ENCODE peak calls at places on chromosomes 1 and 21, in eight cellular contexts. B, N, E, L, D, R, T and Y are unnamed samples.
A peak's percentile ranks its signal among the peaks of the same experiment; 100 is the strongest.

GRCh38 chr21:41881051-41881450 is 1.9 kb upstream of the PRDM15 start:
- DNase-seq in B (no peak), T (no peak), R (no peak), L (no peak), D (no peak), N (no peak), E (no peak), Y (no peak)

GRCh38 chr1:154846921-154847442 is 23.1 kb downstream of the KCNN3 start:
- DNase-seq in T (no peak), B (no peak), E (no peak), N (no peak), D (no peak), L (no peak), R (no peak), Y (no peak)

GRCh38 chr21:42373908-42374455 is 7.6 kb upstream of the TFF1 start:
- DNase-seq in T (no peak), R (no peak), D (no peak), B (no peak), N (no peak), L (no peak), E (no peak), Y (no peak)

GRCh38 chr21:42724226-42724920 is 71.0 kb downstream of the PDE9A start:
- DNase-seq in E (peak; percentile 51), T (no peak), R (no peak), B (no peak), N (peak; percentile 94), L (peak; percentile 91), D (no peak), Y (peak; percentile 68)

GRCh38 chr21:18950045-18950740 is 546.6 kb upstream of the TMPRSS15 start:
- DNase-seq in N (no peak), R (no peak), E (no peak), L (no peak), D (no peak), T (no peak), B (no peak), Y (no peak)

GRCh38 chr1:3501856-3502665 is 47.6 kb downstream of the ARHGEF16 start:
- DNase-seq in D (peak; percentile 85), N (peak; percentile 28), B (peak; percentile 22), T (peak; percentile 88), R (peak; percentile 34), L (peak; percentile 33), E (peak; percentile 51), Y (no peak)

GRCh38 chr1:206745301-206745700 is 25.3 kb upstream of the IL19 start:
- DNase-seq in L (no peak), T (no peak), E (no peak), N (no peak), R (no peak), D (no peak), B (no peak), Y (no peak)

GRCh38 chr1:193431265-193431977 is 245.0 kb upstream of the B3GALT2 start:
- DNase-seq in N (no peak), D (no peak), T (no peak), L (peak; percentile 42), R (no peak), E (peak; percentile 49), B (no peak), Y (no peak)

GRCh38 chr1:67540025-67540732 is 110.0 kb upstream of the SERBP1 start:
- DNase-seq in E (no peak), T (no peak), D (no peak), L (no peak), B (no peak), N (no peak), R (peak; percentile 59), Y (no peak)

GRCh38 chr1:103497404-103497803 is 28.1 kb upstream of the RNPC3 start:
- DNase-seq in B (no peak), T (no peak), D (no peak), N (no peak), E (no peak), L (no peak), R (no peak), Y (no peak)

GRCh38 chr1:53288247-53289049 is 39.4 kb downstream of the LRP8 start:
- DNase-seq in T (no peak), N (no peak), D (no peak), L (no peak), B (no peak), R (no peak), E (no peak), Y (no peak)

GRCh38 chr1:33088119-33088906 is 7.4 kb downstream of the AZIN2 start:
- DNase-seq in E (no peak), D (no peak), L (no peak), T (no peak), R (no peak), N (no peak), B (no peak), Y (no peak)

GRCh38 chr1:115215110-115215509 is 122.9 kb downstream of the NGF start:
- DNase-seq in N (no peak), R (no peak), T (no peak), B (no peak), E (no peak), L (no peak), D (no peak), Y (no peak)

GRCh38 chr1:18341291-18342058 is 139.3 kb upstream of the KLHDC7A start:
- DNase-seq in N (no peak), B (no peak), R (no peak), L (no peak), E (no peak), T (no peak), D (no peak), Y (no peak)

GRCh38 chr1:7459915-7460314 is 311.2 kb upstream of the VAMP3 start:
- DNase-seq in E (no peak), B (no peak), L (no peak), N (no peak), T (no peak), R (no peak), D (no peak), Y (no peak)

GRCh38 chr1:232110281-232111090 is 483.9 kb downstream of the DISC1 start:
- DNase-seq in L (no peak), R (no peak), T (peak; percentile 88), D (no peak), N (peak; percentile 83), B (no peak), E (no peak), Y (peak; percentile 95)

GRCh38 chr1:227362039-227362438 is 43.7 kb upstream of the CDC42BPA start:
- DNase-seq in N (no peak), R (no peak), D (no peak), L (no peak), E (no peak), T (no peak), B (no peak), Y (no peak)

GRCh38 chr1:156852414-156852874 is 6.5 kb downstream of the INSRR start:
- DNase-seq in L (peak; percentile 48), D (peak; percentile 77), T (no peak), R (peak; percentile 71), N (no peak), E (peak; percentile 27), B (peak; percentile 36), Y (no peak)

GRCh38 chr1:78171736-78172590 is 126.2 kb downstream of the GIPC2 start:
- DNase-seq in N (peak; percentile 85), T (no peak), D (no peak), L (no peak), R (no peak), B (no peak), E (no peak), Y (no peak)

GRCh38 chr1:20634594-20635084 is 1.4 kb downstream of the PINK1 start:
- DNase-seq in N (peak; percentile 30), B (no peak), D (peak; percentile 61), L (peak; percentile 20), E (no peak), T (peak; percentile 81), R (peak; percentile 68), Y (no peak)

DNA sequence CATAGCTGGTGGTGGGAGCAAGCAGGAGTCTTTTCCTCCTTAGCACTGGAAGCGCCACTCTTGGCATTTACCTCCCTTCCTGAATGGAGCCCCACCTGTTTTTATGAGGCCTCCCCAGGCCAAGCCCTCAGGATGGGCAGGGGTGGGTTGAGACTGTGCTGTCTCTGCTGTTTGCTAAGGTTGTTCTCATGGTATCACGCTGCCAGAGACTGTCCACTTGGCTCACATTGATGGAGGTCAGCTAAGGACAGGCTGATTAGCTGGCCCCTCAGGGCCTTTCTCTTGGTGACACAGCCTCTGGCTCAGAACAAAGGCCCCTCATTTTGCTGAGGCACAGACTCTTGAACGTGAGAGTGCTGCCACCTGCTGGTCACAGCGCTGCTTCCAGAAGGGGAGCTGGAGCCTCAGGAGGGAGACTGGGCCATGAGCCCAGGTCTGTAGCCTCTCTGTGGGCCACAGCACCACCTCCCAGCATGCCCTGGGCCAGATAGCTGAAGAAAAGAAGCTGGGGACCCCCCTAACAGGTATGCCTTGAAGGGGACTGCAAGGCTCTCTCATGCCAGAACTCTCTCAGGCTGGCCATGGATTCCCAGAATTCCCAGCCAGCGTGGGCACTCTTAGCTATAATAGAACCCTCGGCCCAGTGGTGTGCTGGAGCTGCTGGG is 85.6 kb downstream of the CD58 start:
- DNase-seq in D (peak; percentile 87), B (peak; percentile 90), R (peak; percentile 93), T (peak; percentile 96), L (peak; percentile 88), E (peak; percentile 66), N (peak; percentile 58), Y (peak; percentile 64)
- H3K4me3 ChIP-seq in D (no peak overlapping the region), B (no peak overlapping the region), R (no peak overlapping the region), T (no peak overlapping the region), L (no peak overlapping the region), E (no peak overlapping the region), N (no peak overlapping the region), Y (no peak overlapping the region)

DNA sequence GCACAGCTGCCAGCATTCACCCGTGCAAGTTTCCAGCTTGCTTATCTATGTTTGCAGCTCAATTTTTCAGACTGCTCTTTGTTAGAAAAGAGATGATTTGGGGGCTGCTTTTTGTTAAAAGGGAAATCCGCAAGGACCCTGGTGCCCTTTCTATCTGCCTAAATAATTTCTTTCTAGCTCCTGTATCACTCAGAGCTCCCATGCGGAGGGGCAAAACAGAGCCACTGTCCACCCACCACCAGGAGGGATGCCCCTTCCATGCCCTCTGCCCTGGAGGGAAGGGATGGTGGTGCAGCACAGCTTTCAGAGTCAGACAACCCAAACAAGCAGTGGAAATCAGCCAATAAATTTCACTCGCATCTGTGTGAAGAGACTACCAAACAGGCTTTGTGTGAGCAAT is 13.9 kb upstream of the SLC5A9 start:
- DNase-seq in N (no peak), R (no peak), E (no peak), B (no peak), D (no peak), L (no peak), T (no peak), Y (no peak)
- TF ChIP-seq CTCF in N (no peak), R (no peak), E (no peak), B (no peak), D (no peak), L (no peak), T (peak; percentile 14), Y (no peak)

GRCh38 chr1:187877220-187877619 is 1048.5 kb downstream of the PLA2G4A start:
- DNase-seq in D (no peak), N (no peak), B (no peak), L (no peak), E (no peak), T (no peak), R (no peak), Y (no peak)
- H3K4me3 ChIP-seq in D (no peak overlapping the region), N (no peak overlapping the region), B (no peak overlapping the region), L (no peak overlapping the region), E (no peak overlapping the region), T (no peak overlapping the region), R (no peak overlapping the region), Y (no peak overlapping the region)

DNA sequence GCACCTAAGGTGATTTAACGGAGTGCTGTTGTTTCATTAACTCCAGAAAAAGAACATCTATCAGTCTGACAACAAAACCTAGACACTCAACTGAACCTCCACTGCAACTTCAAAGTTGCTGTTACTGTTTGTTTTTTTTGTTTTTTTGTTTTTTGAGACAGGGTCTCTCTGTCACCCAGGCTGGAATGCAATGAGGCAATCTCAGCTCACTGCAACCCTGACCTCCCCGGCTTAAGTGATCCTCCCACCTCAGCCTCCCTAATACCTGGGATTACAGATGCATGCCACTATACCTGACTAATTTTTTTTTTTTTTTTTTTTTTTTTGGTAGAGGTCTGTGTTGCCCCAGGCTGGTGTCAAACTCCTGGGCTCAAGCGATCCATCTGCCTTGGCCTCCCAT is 66.7 kb upstream of the SDC3 start:
- DNase-seq in E (no peak), N (no peak), T (no peak), R (no peak), D (no peak), B (no peak), L (peak; percentile 62), Y (no peak)
- TF ChIP-seq CTCF in E (no peak), N (no peak), T (no peak), R (no peak), D (no peak), B (no peak), L (no peak), Y (no peak)